ENCODE peak calls at places on chromosome 11, in nine cellular contexts. U, R, K, V, L, F, M, C and D are unnamed samples.

GRCh38 chr11:96219981-96220623 is 122.9 kb downstream of the MAML2 start:
- DNase-seq in F (no peak), K (no peak), C (no peak), V (no peak), M (peak), R (no peak), U (no peak), L (no peak), D (no peak)

GRCh38 chr11:64060861-64061444 is 25.2 kb downstream of the FLRT1 start:
- DNase-seq in V (no peak), C (peak), R (no peak), K (no peak), U (peak), F (peak), L (no peak), M (peak), D (no peak)

GRCh38 chr11:77386178-77386577 is 84.7 kb upstream of the GDPD4 start:
- DNase-seq in L (no peak), K (no peak), V (no peak), U (no peak), M (no peak), C (no peak), F (no peak), R (no peak), D (no peak)

GRCh38 chr11:82765466-82766034 is 31.9 kb upstream of the FAM181B start:
- DNase-seq in R (no peak), V (no peak), L (no peak), C (no peak), F (no peak), K (no peak), M (no peak), U (no peak), D (no peak)

GRCh38 chr11:67071420-67072284 is 15.0 kb downstream of the RHOD start:
- DNase-seq in C (peak), F (peak), U (peak), K (peak), L (no peak), V (peak), R (no peak), M (peak), D (peak)

GRCh38 chr11:19181673-19182261 is 20.0 kb downstream of the CSRP3 start:
- DNase-seq in K (no peak), F (no peak), V (no peak), L (no peak), U (no peak), C (no peak), M (no peak), R (no peak), D (no peak)

GRCh38 chr11:60978546-60979380 is 7.3 kb downstream of the CD6 start:
- DNase-seq in U (no peak), V (no peak), M (no peak), L (no peak), K (no peak), C (no peak), F (no peak), R (no peak), D (no peak)

GRCh38 chr11:2377511-2378443 is 667 bp downstream of the CD81 start:
- DNase-seq in M (peak), F (peak), C (peak), R (no peak), U (peak), K (no peak), V (peak), L (peak), D (peak)

GRCh38 chr11:106585061-106585460 is 433.2 kb downstream of the GUCY1A2 start:
- DNase-seq in U (no peak), L (no peak), F (no peak), V (no peak), C (no peak), M (no peak), K (no peak), R (no peak), D (no peak)

GRCh38 chr11:94151903-94152677 is 23.4 kb downstream of the PANX1 start:
- DNase-seq in R (no peak), U (peak), C (no peak), V (no peak), K (peak), L (no peak), M (peak), F (peak), D (no peak)

GRCh38 chr11:113351061-113351460 is 36.5 kb upstream of the ANKK1 start:
- DNase-seq in R (no peak), M (no peak), C (no peak), K (no peak), F (no peak), U (no peak), L (no peak), V (no peak), D (no peak)

GRCh38 chr11:112339566-112339965 is 78.9 kb upstream of the PLET1 start:
- DNase-seq in V (peak), L (no peak), M (no peak), C (no peak), R (no peak), F (no peak), U (no peak), K (no peak), D (no peak)

GRCh38 chr11:5192738-5193137 is 7.7 kb downstream of the OR51V1 start:
- DNase-seq in C (no peak), L (no peak), M (no peak), V (no peak), K (no peak), U (no peak), R (no peak), F (no peak), D (no peak)

GRCh38 chr11:67256477-67256876 is 9.8 kb upstream of the GRK2 start:
- DNase-seq in M (no peak), V (no peak), L (no peak), C (no peak), U (no peak), F (no peak), K (no peak), R (no peak), D (no peak)

GRCh38 chr11:78961938-78962701 is 387.5 kb upstream of the NARS2 start:
- DNase-seq in R (no peak), M (peak), L (no peak), C (no peak), F (no peak), U (no peak), V (peak), K (no peak), D (no peak)

GRCh38 chr11:34316347-34317037 is 41.3 kb downstream of the ABTB2 start:
- DNase-seq in R (no peak), C (no peak), M (no peak), L (no peak), K (no peak), U (no peak), V (no peak), F (no peak), D (no peak)

GRCh38 chr11:2688381-2689231 is 11.2 kb downstream of the KCNQ1OT1 start:
- DNase-seq in R (no peak), K (peak), V (peak), L (peak), M (no peak), U (no peak), C (peak), F (no peak), D (no peak)

GRCh38 chr11:133898031-133898769 is 52.9 kb upstream of the SPATA19 start:
- DNase-seq in M (no peak), L (no peak), R (no peak), K (no peak), U (peak), F (peak), C (no peak), V (peak), D (no peak)

GRCh38 chr11:57597971-57598830 is 716 bp downstream of the SERPING1 start:
- DNase-seq in U (peak), V (peak), L (peak), M (no peak), C (peak), R (no peak), K (peak), F (peak), D (peak)

GRCh38 chr11:70054020-70054419 is 24.1 kb upstream of the ANO1 start:
- DNase-seq in M (no peak), K (no peak), R (peak), F (no peak), C (no peak), V (peak), L (no peak), U (no peak), D (no peak)

GRCh38 chr11:125257185-125257584 is 92.6 kb downstream of the PKNOX2 start:
- DNase-seq in L (no peak), U (no peak), R (no peak), K (no peak), V (no peak), C (no peak), M (peak), F (no peak), D (no peak)

GRCh38 chr11:19551454-19551853 is 161.2 kb upstream of the NAV2 start:
- DNase-seq in F (no peak), C (no peak), L (no peak), K (no peak), M (no peak), R (no peak), U (no peak), V (no peak), D (no peak)

GRCh38 chr11:122095950-122096942 is 19.8 kb downstream of the BLID start:
- DNase-seq in L (no peak), V (no peak), C (no peak), K (no peak), M (peak), U (no peak), F (no peak), R (no peak), D (no peak)

GRCh38 chr11:32438883-32439487 is 3.6 kb upstream of the WT1 start:
- DNase-seq in L (peak), M (no peak), U (no peak), F (no peak), K (no peak), C (peak), V (no peak), R (no peak), D (no peak)

GRCh38 chr11:37449146-37449545 is 851.1 kb upstream of the RAG2 start:
- DNase-seq in C (no peak), U (no peak), F (no peak), K (peak), M (no peak), L (no peak), V (no peak), R (no peak), D (peak)

GRCh38 chr11:48193876-48194275 is 22.7 kb upstream of the OR4B1 start:
- DNase-seq in F (no peak), R (no peak), K (no peak), U (no peak), M (no peak), L (no peak), C (no peak), V (no peak), D (no peak)

GRCh38 chr11:69635210-69635609 is 5.7 kb upstream of the CCND1 start:
- DNase-seq in L (no peak), F (no peak), V (no peak), C (no peak), K (no peak), U (no peak), M (no peak), R (no peak), D (no peak)

GRCh38 chr11:26350002-26350401 is 18.1 kb downstream of the ANO3 start:
- DNase-seq in L (no peak), K (no peak), R (no peak), F (no peak), C (no peak), M (no peak), U (no peak), V (no peak), D (no peak)

GRCh38 chr11:126949066-126949945 is 51.3 kb downstream of the KIRREL3 start:
- DNase-seq in U (no peak), L (no peak), C (no peak), R (no peak), M (no peak), F (no peak), V (no peak), K (no peak), D (no peak)

GRCh38 chr11:132022718-132023117 is 652.3 kb downstream of the NTM start:
- DNase-seq in V (no peak), L (no peak), K (no peak), F (no peak), C (no peak), M (no peak), R (no peak), U (no peak), D (no peak)

GRCh38 chr11:22690891-22691290 is 24.5 kb downstream of the GAS2 start:
- DNase-seq in U (no peak), F (no peak), C (no peak), M (no peak), R (no peak), L (no peak), V (no peak), K (no peak), D (no peak)

GRCh38 chr11:65496304-65497140 is 2.3 kb upstream of the MALAT1 start:
- DNase-seq in C (no peak), R (no peak), K (peak), F (no peak), L (peak), M (peak), V (peak), U (no peak), D (no peak)
- TF ChIP-seq POLR2A in C (no peak), R (peak), K (peak), F (no peak), L (no peak), M (no peak), V (no peak), U (no peak), D (no peak)

DNA sequence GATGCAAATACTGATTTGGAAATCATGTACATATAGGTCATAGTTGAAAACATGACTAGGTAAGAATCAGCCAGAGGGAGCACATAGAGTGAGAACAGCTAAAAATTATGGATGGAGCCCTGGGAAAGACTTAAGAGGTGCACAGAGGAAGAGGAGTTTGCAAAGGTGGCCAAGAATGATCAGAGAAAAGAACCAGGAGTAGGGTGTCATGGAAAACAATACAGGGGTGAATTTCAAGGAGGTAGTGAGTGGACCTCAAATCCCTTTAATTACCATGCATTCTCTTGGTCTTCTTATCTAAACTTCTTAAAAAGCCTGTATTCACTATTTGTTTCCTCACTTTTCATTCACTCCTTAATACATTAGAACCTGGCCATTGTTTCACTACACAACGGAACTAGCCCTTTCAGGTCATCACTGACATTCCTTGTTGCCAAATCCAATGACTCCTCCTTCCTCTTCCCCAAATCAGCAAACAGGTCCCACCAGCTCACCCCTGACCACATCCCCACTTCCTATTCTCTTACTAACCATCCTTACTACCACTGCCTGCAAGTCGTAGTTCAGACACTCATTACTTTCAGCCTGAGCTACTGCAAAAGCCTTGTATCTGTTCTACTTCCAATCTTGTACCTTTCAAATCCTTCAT is 22.6 kb downstream of the BUD13 start:
- DNase-seq in C (no peak), V (no peak), K (no peak), L (no peak), M (no peak), R (no peak), F (no peak), U (no peak), D (no peak)
- H3K4me3 ChIP-seq in C (no peak), V (no peak), K (no peak), L (no peak), M (no peak), R (no peak), F (no peak), U (no peak), D (no peak)

DNA sequence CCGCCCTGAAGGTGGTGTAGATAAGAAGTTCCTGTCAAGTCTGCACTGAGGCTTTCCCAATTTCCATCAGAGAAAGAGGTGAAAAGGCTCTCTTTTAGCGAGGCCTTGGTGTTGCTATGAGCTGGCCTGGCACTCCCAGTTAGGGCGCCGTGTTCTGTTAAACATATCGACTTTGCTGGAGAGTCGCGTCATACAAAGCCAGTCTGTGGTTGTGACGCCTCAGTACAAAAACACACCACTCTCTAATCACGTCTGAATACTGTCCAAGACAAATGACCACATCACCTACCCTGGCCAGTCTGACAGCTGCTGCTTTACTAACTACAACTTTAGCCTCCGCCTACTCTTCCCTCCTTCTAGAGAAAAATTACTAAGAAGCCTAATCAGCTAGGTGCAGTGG is 8.0 kb upstream of the TOLLIP start:
- DNase-seq in U (no peak), M (no peak), R (no peak), K (no peak), V (no peak), C (no peak), F (peak), L (no peak), D (no peak)
- TF ChIP-seq POLR2A in U (no peak), M (no peak), R (no peak), K (no peak), V (no peak), C (no peak), F (no peak), L (no peak), D (no peak)

GRCh38 chr11:65355776-65356393 is 1.3 kb downstream of the TIGD3 start:
- DNase-seq in F (no peak), U (peak), R (no peak), V (peak), K (peak), C (peak), L (no peak), M (peak), D (no peak)
- H3K4me3 ChIP-seq in F (peak), U (peak), R (peak), V (no peak), K (peak), C (peak), L (peak), M (no peak), D (peak)

GRCh38 chr11:120302001-120302805 is 22.9 kb upstream of the TLCD5 start:
- DNase-seq in R (no peak), F (peak), K (no peak), L (no peak), U (no peak), M (no peak), V (peak), C (no peak), D (no peak)
- TF ChIP-seq POLR2A in R (no peak), F (no peak), K (no peak), L (no peak), U (no peak), M (no peak), V (no peak), C (no peak), D (no peak)